ENCODE peak calls at places on chromosomes 3 and 15, in ten cellular contexts. R is heart right ventricle; S is uterus; E is CD4-positive, alpha-beta T cell; Q is A673; T is type B pancreatic cell; Y is endothelial cell; P is ovary; M is neural crest cell; C is body of pancreas. J is an unnamed sample.

GRCh38 chr15:33852094-33852493 is 116.2 kb upstream of the CHRM5 start:
- DNase-seq in R (no peak), S (no peak), E (no peak), Q (no peak), T (no peak), Y (no peak), P (no peak), M (no peak), C (no peak), J (no peak)

GRCh38 chr15:45089712-45090373 is 24.1 kb downstream of the DUOX2 start:
- DNase-seq in R (no peak), S (no peak), E (no peak), Q (no peak), T (no peak), Y (no peak), P (no peak), M (no peak), C (no peak), J (no peak)

GRCh38 chr3:109640146-109640652 is 302.9 kb upstream of the DPPA4 start:
- DNase-seq in R (no peak), S (no peak), E (no peak), Q (no peak), T (no peak), Y (no peak), P (no peak), M (no peak), C (no peak), J (no peak)

GRCh38 chr15:71386448-71387236 is 271.4 kb downstream of the THSD4 start:
- DNase-seq in R (no peak), S (no peak), E (no peak), Q (peak), T (no peak), Y (peak), P (no peak), M (no peak), C (no peak), J (no peak)

GRCh38 chr3:8536106-8537052 is 34.8 kb downstream of the LMCD1 start:
- DNase-seq in R (no peak), S (no peak), E (no peak), Q (no peak), T (no peak), Y (no peak), P (no peak), M (no peak), C (no peak), J (no peak)

GRCh38 chr3:9110802-9111201 is 138.6 kb downstream of the SRGAP3 start:
- DNase-seq in R (no peak), S (no peak), E (no peak), Q (no peak), T (no peak), Y (no peak), P (no peak), M (no peak), C (no peak), J (no peak)

GRCh38 chr3:37559461-37559860 is 302.2 kb upstream of the CTDSPL start:
- DNase-seq in R (no peak), S (no peak), E (no peak), Q (no peak), T (no peak), Y (no peak), P (no peak), M (no peak), C (no peak), J (no peak)

GRCh38 chr3:188683032-188683491 is 488.7 kb upstream of the TPRG1 start:
- DNase-seq in R (peak), S (no peak), E (no peak), Q (no peak), T (no peak), Y (no peak), P (no peak), M (no peak), C (no peak), J (no peak)

GRCh38 chr15:101012326-101013040 is 93.3 kb downstream of the LRRK1 start:
- DNase-seq in R (peak), S (no peak), E (no peak), Q (no peak), T (peak), Y (no peak), P (no peak), M (no peak), C (no peak), J (no peak)

GRCh38 chr15:81813215-81813614 is 232.6 kb downstream of the MEX3B start:
- DNase-seq in R (no peak), S (no peak), E (no peak), Q (no peak), T (no peak), Y (no peak), P (no peak), M (no peak), C (no peak), J (no peak)

GRCh38 chr3:142498397-142499180 is 50.8 kb upstream of the XRN1 start:
- DNase-seq in R (no peak), S (no peak), E (no peak), Q (no peak), T (no peak), Y (no peak), P (no peak), M (no peak), C (no peak), J (no peak)

GRCh38 chr15:57703387-57703786 is 3.1 kb upstream of the POLR2M start:
- DNase-seq in R (no peak), S (no peak), E (no peak), Q (no peak), T (no peak), Y (no peak), P (no peak), M (no peak), C (no peak), J (no peak)

GRCh38 chr3:43894176-43895049 is 203.7 kb downstream of the ABHD5 start:
- DNase-seq in R (peak), S (peak), E (no peak), Q (peak), T (peak), Y (peak), P (peak), M (peak), C (peak), J (peak)

GRCh38 chr3:60274646-60275045 is 976.6 kb downstream of the FHIT start:
- DNase-seq in R (no peak), S (no peak), E (no peak), Q (no peak), T (no peak), Y (no peak), P (no peak), M (no peak), C (no peak), J (no peak)

GRCh38 chr15:42331235-42331634 is 28.1 kb upstream of the CAPN3 start:
- DNase-seq in R (peak), S (no peak), E (no peak), Q (no peak), T (no peak), Y (no peak), P (no peak), M (no peak), C (no peak), J (no peak)

GRCh38 chr3:117439812-117440211 is 730.2 kb downstream of the TUSC7 start:
- DNase-seq in R (no peak), S (no peak), E (no peak), Q (peak), T (no peak), Y (peak), P (no peak), M (no peak), C (peak), J (no peak)

GRCh38 chr3:149784064-149784704 is 8.2 kb downstream of the ANKUB1 start:
- DNase-seq in R (no peak), S (no peak), E (no peak), Q (no peak), T (no peak), Y (no peak), P (no peak), M (no peak), C (no peak), J (no peak)

GRCh38 chr3:76138921-76139320 is 353.6 kb upstream of the ZNF717 start:
- DNase-seq in R (no peak), S (no peak), E (no peak), Q (peak), T (no peak), Y (no peak), P (no peak), M (no peak), C (no peak), J (no peak)

GRCh38 chr3:167898091-167898490 is 162.6 kb downstream of the SERPINI1 start:
- DNase-seq in R (no peak), S (no peak), E (no peak), Q (no peak), T (no peak), Y (no peak), P (no peak), M (no peak), C (no peak), J (no peak)

GRCh38 chr3:146387566-146387965 is 81.8 kb downstream of the PLSCR2 start:
- DNase-seq in R (no peak), S (no peak), E (no peak), Q (no peak), T (no peak), Y (no peak), P (no peak), M (no peak), C (no peak), J (no peak)

GRCh38 chr3:197308591-197308990 is 10.2 kb upstream of the DLG1 start:
- DNase-seq in R (no peak), S (no peak), E (no peak), Q (peak), T (no peak), Y (no peak), P (no peak), M (no peak), C (no peak), J (no peak)

GRCh38 chr3:45088959-45089358 is 57.2 kb downstream of the CDCP1 start:
- DNase-seq in R (no peak), S (no peak), E (no peak), Q (no peak), T (no peak), Y (no peak), P (no peak), M (no peak), C (no peak), J (no peak)

GRCh38 chr3:61877359-61877770 is 316.0 kb downstream of the PTPRG start:
- DNase-seq in R (no peak), S (no peak), E (no peak), Q (peak), T (no peak), Y (no peak), P (no peak), M (no peak), C (no peak), J (no peak)

GRCh38 chr3:77506384-77506783 is 466.5 kb downstream of the ROBO2 start:
- DNase-seq in R (no peak), S (no peak), E (no peak), Q (peak), T (no peak), Y (no peak), P (no peak), M (no peak), C (no peak), J (no peak)

GRCh38 chr3:184262166-184262926 is 993 bp upstream of the CAMK2N2 start:
- DNase-seq in R (no peak), S (no peak), E (no peak), Q (no peak), T (no peak), Y (no peak), P (no peak), M (no peak), C (peak), J (no peak)

GRCh38 chr15:63891079-63891762 is 57.5 kb upstream of the HERC1 start:
- DNase-seq in R (peak), S (peak), E (peak), Q (peak), T (peak), Y (peak), P (peak), M (peak), C (peak), J (peak)

GRCh38 chr3:177220136-177220974 is 23.1 kb upstream of the TBL1XR1 start:
- DNase-seq in R (no peak), S (no peak), E (no peak), Q (no peak), T (no peak), Y (no peak), P (no peak), M (no peak), C (no peak), J (no peak)

GRCh38 chr3:126034481-126035361 is 49.2 kb downstream of the SLC41A3 start:
- DNase-seq in R (no peak), S (no peak), E (no peak), Q (no peak), T (peak), Y (no peak), P (no peak), M (no peak), C (no peak), J (no peak)

GRCh38 chr3:10443272-10443671 is 62.1 kb downstream of the ATP2B2 start:
- DNase-seq in R (no peak), S (no peak), E (no peak), Q (no peak), T (no peak), Y (no peak), P (no peak), M (no peak), C (no peak), J (no peak)

GRCh38 chr15:74307827-74308642 is 59.4 kb downstream of the CYP11A1 start:
- DNase-seq in R (peak), S (peak), E (no peak), Q (peak), T (no peak), Y (peak), P (peak), M (peak), C (peak), J (no peak)

GRCh38 chr3:155232605-155233004 is 60.9 kb downstream of the STRIT1 start:
- DNase-seq in R (peak), S (peak), E (no peak), Q (no peak), T (no peak), Y (no peak), P (peak), M (no peak), C (peak), J (no peak)

GRCh38 chr3:14213066-14213774 is 34.6 kb downstream of the LSM3 start:
- DNase-seq in R (no peak), S (no peak), E (no peak), Q (no peak), T (no peak), Y (no peak), P (no peak), M (no peak), C (no peak), J (no peak)

GRCh38 chr15:44620081-44620480 is 43.4 kb downstream of the SPG11 start:
- DNase-seq in R (no peak), S (no peak), E (no peak), Q (no peak), T (no peak), Y (no peak), P (no peak), M (no peak), C (no peak), J (no peak)

GRCh38 chr15:55281517-55282227 is 7.9 kb downstream of the RAB27A start:
- DNase-seq in R (no peak), S (no peak), E (no peak), Q (no peak), T (no peak), Y (no peak), P (no peak), M (no peak), C (no peak), J (no peak)

GRCh38 chr3:28980631-28981030 is 300.2 kb upstream of the RBMS3 start:
- DNase-seq in R (no peak), S (no peak), E (no peak), Q (no peak), T (no peak), Y (no peak), P (no peak), M (no peak), C (no peak), J (no peak)

GRCh38 chr3:41202834-41203345 is 3.6 kb downstream of the CTNNB1 start:
- DNase-seq in R (peak), S (no peak), E (no peak), Q (peak), T (no peak), Y (no peak), P (no peak), M (no peak), C (no peak), J (no peak)

GRCh38 chr15:85826756-85827515 is 32.2 kb upstream of the KLHL25 start:
- DNase-seq in R (no peak), S (no peak), E (no peak), Q (no peak), T (no peak), Y (no peak), P (no peak), M (no peak), C (no peak), J (no peak)

GRCh38 chr15:34730701-34731100 is 24.1 kb downstream of the GJD2 start:
- DNase-seq in R (no peak), S (no peak), E (no peak), Q (no peak), T (no peak), Y (no peak), P (no peak), M (no peak), C (no peak), J (no peak)

GRCh38 chr3:52892625-52893311 is 4.6 kb downstream of the STIMATE start:
- DNase-seq in R (no peak), S (no peak), E (no peak), Q (no peak), T (no peak), Y (no peak), P (no peak), M (no peak), C (no peak), J (no peak)
- TF ChIP-seq CTCF in R (no peak), S (no peak), E (peak), Q (no peak), T (peak), Y (no peak), P (no peak), M (peak), C (no peak), J (no peak)

GRCh38 chr3:46375214-46375613 is 4.5 kb downstream of the CCR5 start:
- DNase-seq in R (no peak), S (no peak), E (no peak), Q (no peak), T (no peak), Y (no peak), P (no peak), M (no peak), C (no peak), J (no peak)

GRCh38 chr3:46370784-46371183 is at the start of gene CCR5:
- DNase-seq in R (no peak), S (no peak), E (peak), Q (no peak), T (no peak), Y (no peak), P (no peak), M (no peak), C (no peak), J (no peak)

GRCh38 chr3:46374755-46375154 is 4.0 kb downstream of the CCR5 start:
- DNase-seq in R (no peak), S (no peak), E (no peak), Q (no peak), T (no peak), Y (no peak), P (no peak), M (no peak), C (no peak), J (no peak)

GRCh38 chr3:46371802-46372340 is 1.1 kb downstream of the CCR5 start:
- DNase-seq in R (no peak), S (no peak), E (no peak), Q (no peak), T (no peak), Y (no peak), P (no peak), M (no peak), C (no peak), J (no peak)

GRCh38 chr3:46372492-46373359 is 2.0 kb downstream of the CCR5 start:
- DNase-seq in R (no peak), S (no peak), E (no peak), Q (no peak), T (no peak), Y (no peak), P (no peak), M (no peak), C (no peak), J (no peak)
- TF ChIP-seq CTCF in R (peak), S (peak), E (no peak), Q (peak), T (peak), Y (no peak), P (no peak), M (peak), C (peak), J (no peak)

DNA sequence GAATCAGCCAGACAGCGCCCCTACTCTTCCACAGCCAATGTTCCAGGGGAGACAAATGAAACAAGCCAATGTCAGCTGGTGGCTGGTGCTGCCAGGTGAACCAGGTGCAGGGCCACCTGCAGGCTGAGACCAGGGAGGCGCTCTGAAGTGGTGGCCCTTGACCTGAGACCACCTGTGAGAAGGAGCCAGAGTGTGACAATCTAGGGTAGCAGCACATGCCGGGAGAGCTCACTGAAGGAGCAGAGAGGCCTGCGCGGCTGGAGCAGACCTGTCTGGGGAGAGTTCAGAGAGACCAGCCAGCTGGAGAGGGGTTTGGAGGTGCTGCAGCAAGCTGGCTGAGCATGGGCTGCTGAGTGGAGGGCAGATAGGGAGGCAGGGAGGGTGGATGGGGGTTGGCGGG is 692 bp upstream of the STAB1 start:
- DNase-seq in R (no peak), S (no peak), E (no peak), Q (no peak), T (no peak), Y (no peak), P (no peak), M (no peak), C (no peak), J (no peak)
- TF ChIP-seq CTCF in R (no peak), S (no peak), E (no peak), Q (no peak), T (no peak), Y (no peak), P (no peak), M (no peak), C (no peak), J (no peak)

DNA sequence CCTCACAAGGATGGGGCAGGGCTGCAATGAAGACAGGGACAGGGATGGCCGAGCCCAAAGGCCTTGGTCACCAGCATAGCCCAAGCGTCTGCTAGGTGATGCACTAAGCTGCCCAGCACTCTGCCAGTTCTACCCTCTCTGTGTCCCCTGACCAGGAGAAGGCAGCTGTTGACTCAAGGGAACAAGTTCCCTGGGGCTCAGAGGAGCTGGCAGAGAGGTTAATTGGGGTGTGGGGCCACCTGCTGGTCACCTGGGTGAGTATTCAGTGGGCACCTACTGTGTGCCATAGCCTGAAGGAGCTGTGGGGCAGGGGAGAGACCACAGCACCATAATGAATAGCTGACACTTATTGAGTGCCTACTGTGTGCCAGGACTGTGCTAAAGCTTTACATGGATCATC is 22.0 kb upstream of the DOCK3 start:
- DNase-seq in R (peak), S (no peak), E (peak), Q (no peak), T (no peak), Y (peak), P (no peak), M (no peak), C (peak), J (peak)
- TF ChIP-seq CTCF in R (no peak), S (no peak), E (peak), Q (peak), T (peak), Y (peak), P (no peak), M (peak), C (peak), J (no peak)

DNA sequence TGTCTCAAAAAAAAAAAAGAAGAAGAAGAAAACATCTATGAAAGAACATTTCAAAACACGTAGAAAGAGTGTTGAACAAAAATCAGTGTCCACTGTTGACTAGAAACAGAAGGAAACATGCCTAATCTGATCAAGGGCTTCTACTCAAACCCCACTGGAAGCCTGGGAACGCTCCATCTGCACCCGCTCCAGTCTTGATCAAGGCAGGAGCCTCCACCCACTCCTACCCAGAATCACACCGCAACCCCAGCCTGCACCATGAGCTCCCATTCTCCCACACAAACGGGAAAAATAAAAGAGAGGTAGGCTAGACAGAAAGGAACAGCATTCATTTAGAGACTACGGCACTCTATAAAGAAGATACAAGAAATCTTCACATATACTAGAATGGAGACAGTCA is 40.9 kb upstream of the OCA2 start:
- DNase-seq in R (no peak), S (no peak), E (no peak), Q (no peak), T (no peak), Y (no peak), P (no peak), M (no peak), C (no peak), J (no peak)
- TF ChIP-seq CTCF in R (no peak), S (no peak), E (no peak), Q (no peak), T (no peak), Y (no peak), P (no peak), M (no peak), C (no peak), J (no peak)